ENCODE peak calls at places on chromosomes 2 and 18, in five cellular contexts. One of them, this sample, is unnamed.

GRCh38 chr2:110679337-110679707 is 1.5 kb upstream of the BUB1 start:
- DNase-seq in NCI-H1694 treated with DMSO at 0.1 percent for 48 hours: no peak
- DNase-seq in Caki2: peak
- DNase-seq in left lung: no peak
- DNase-seq in MCF 10A: peak
- DNase-seq in this sample: no peak

GRCh38 chr2:51534176-51534575 is 502.2 kb upstream of the NRXN1 start:
- DNase-seq in left lung: no peak
- DNase-seq in Caki2: no peak
- DNase-seq in NCI-H1694 treated with DMSO at 0.1 percent for 48 hours: peak
- DNase-seq in MCF 10A: no peak
- DNase-seq in this sample: no peak

GRCh38 chr2:125471963-125472362 is 1184.0 kb upstream of the GYPC start:
- DNase-seq in MCF 10A: peak
- DNase-seq in NCI-H1694 treated with DMSO at 0.1 percent for 48 hours: peak
- DNase-seq in Caki2: no peak
- DNase-seq in left lung: no peak
- DNase-seq in this sample: no peak

GRCh38 chr2:11097988-11098387 is 57.3 kb upstream of the SLC66A3 start:
- DNase-seq in NCI-H1694 treated with DMSO at 0.1 percent for 48 hours: peak
- DNase-seq in MCF 10A: no peak
- DNase-seq in left lung: no peak
- DNase-seq in Caki2: no peak
- DNase-seq in this sample: no peak

GRCh38 chr18:48460929-48461583 is 51.9 kb upstream of the ZBTB7C start:
- DNase-seq in MCF 10A: no peak
- DNase-seq in Caki2: no peak
- DNase-seq in NCI-H1694 treated with DMSO at 0.1 percent for 48 hours: no peak
- DNase-seq in left lung: no peak
- DNase-seq in this sample: no peak

GRCh38 chr2:42047488-42048317 is at the start of gene PKDCC:
- DNase-seq in left lung: peak
- DNase-seq in NCI-H1694 treated with DMSO at 0.1 percent for 48 hours: peak
- DNase-seq in MCF 10A: peak
- DNase-seq in Caki2: peak
- DNase-seq in this sample: no peak

GRCh38 chr2:238158018-238158806 is 558 bp upstream of the ERFE start:
- DNase-seq in NCI-H1694 treated with DMSO at 0.1 percent for 48 hours: no peak
- DNase-seq in MCF 10A: no peak
- DNase-seq in left lung: no peak
- DNase-seq in Caki2: no peak
- DNase-seq in this sample: no peak

GRCh38 chr2:131413148-131413747 is 49.3 kb upstream of the RAB6D start:
- DNase-seq in NCI-H1694 treated with DMSO at 0.1 percent for 48 hours: peak
- DNase-seq in Caki2: peak
- DNase-seq in MCF 10A: peak
- DNase-seq in left lung: no peak
- DNase-seq in this sample: no peak

GRCh38 chr18:79019876-79020275 is 40.3 kb downstream of the SALL3 start:
- DNase-seq in MCF 10A: no peak
- DNase-seq in Caki2: peak
- DNase-seq in left lung: no peak
- DNase-seq in NCI-H1694 treated with DMSO at 0.1 percent for 48 hours: no peak
- DNase-seq in this sample: no peak

GRCh38 chr2:237743561-237744269 is 54.9 kb upstream of the RBM44 start:
- DNase-seq in left lung: no peak
- DNase-seq in NCI-H1694 treated with DMSO at 0.1 percent for 48 hours: no peak
- DNase-seq in Caki2: no peak
- DNase-seq in MCF 10A: peak
- DNase-seq in this sample: peak

GRCh38 chr2:121790276-121790956 is 35.0 kb downstream of the TSN start:
- DNase-seq in left lung: no peak
- DNase-seq in MCF 10A: peak
- DNase-seq in Caki2: peak
- DNase-seq in NCI-H1694 treated with DMSO at 0.1 percent for 48 hours: no peak
- DNase-seq in this sample: peak

GRCh38 chr18:22253156-22253555 is 83.8 kb downstream of the GATA6 start:
- DNase-seq in Caki2: no peak
- DNase-seq in MCF 10A: peak
- DNase-seq in left lung: no peak
- DNase-seq in NCI-H1694 treated with DMSO at 0.1 percent for 48 hours: no peak
- DNase-seq in this sample: no peak

GRCh38 chr2:23385351-23385747 is 370 bp downstream of the KLHL29 start:
- DNase-seq in NCI-H1694 treated with DMSO at 0.1 percent for 48 hours: no peak
- DNase-seq in left lung: no peak
- DNase-seq in MCF 10A: peak
- DNase-seq in Caki2: peak
- DNase-seq in this sample: no peak

GRCh38 chr2:218400167-218400929 is 680 bp downstream of the CTDSP1 start:
- DNase-seq in MCF 10A: peak
- DNase-seq in Caki2: no peak
- DNase-seq in left lung: peak
- DNase-seq in NCI-H1694 treated with DMSO at 0.1 percent for 48 hours: no peak
- DNase-seq in this sample: peak

GRCh38 chr2:172256886-172257285 is 154.2 kb upstream of the DLX2 start:
- DNase-seq in Caki2: no peak
- DNase-seq in MCF 10A: no peak
- DNase-seq in NCI-H1694 treated with DMSO at 0.1 percent for 48 hours: peak
- DNase-seq in left lung: no peak
- DNase-seq in this sample: no peak

GRCh38 chr18:22279741-22280452 is 110.5 kb downstream of the GATA6 start:
- DNase-seq in Caki2: no peak
- DNase-seq in MCF 10A: no peak
- DNase-seq in NCI-H1694 treated with DMSO at 0.1 percent for 48 hours: no peak
- DNase-seq in left lung: no peak
- DNase-seq in this sample: no peak

GRCh38 chr2:173568054-173568453 is 213.4 kb downstream of the CDCA7 start:
- DNase-seq in NCI-H1694 treated with DMSO at 0.1 percent for 48 hours: peak
- DNase-seq in MCF 10A: peak
- DNase-seq in left lung: no peak
- DNase-seq in Caki2: no peak
- DNase-seq in this sample: no peak

GRCh38 chr2:62410015-62410453 is 96.0 kb downstream of the TMEM17 start:
- DNase-seq in left lung: no peak
- DNase-seq in NCI-H1694 treated with DMSO at 0.1 percent for 48 hours: no peak
- DNase-seq in MCF 10A: no peak
- DNase-seq in Caki2: no peak
- DNase-seq in this sample: no peak

GRCh38 chr2:64214281-64215115 is 70.3 kb upstream of the PELI1 start:
- DNase-seq in NCI-H1694 treated with DMSO at 0.1 percent for 48 hours: no peak
- DNase-seq in left lung: peak
- DNase-seq in MCF 10A: peak
- DNase-seq in Caki2: no peak
- DNase-seq in this sample: peak

GRCh38 chr2:45857848-45858520 is 206.5 kb downstream of the PRKCE start:
- DNase-seq in Caki2: no peak
- DNase-seq in NCI-H1694 treated with DMSO at 0.1 percent for 48 hours: no peak
- DNase-seq in MCF 10A: no peak
- DNase-seq in left lung: no peak
- DNase-seq in this sample: no peak

GRCh38 chr2:223735659-223736244 is 101.6 kb downstream of the AP1S3 start:
- DNase-seq in left lung: no peak
- DNase-seq in MCF 10A: peak
- DNase-seq in NCI-H1694 treated with DMSO at 0.1 percent for 48 hours: no peak
- DNase-seq in Caki2: no peak
- DNase-seq in this sample: peak

GRCh38 chr2:226910384-226910783 is 74.5 kb downstream of the RHBDD1 start:
- DNase-seq in NCI-H1694 treated with DMSO at 0.1 percent for 48 hours: no peak
- DNase-seq in Caki2: no peak
- DNase-seq in MCF 10A: no peak
- DNase-seq in left lung: no peak
- DNase-seq in this sample: no peak